ENCODE peak calls at places on chromosomes 11 and 22, in eight cellular contexts. D is endothelial cell of umbilical vein, K is right lobe of liver, A is stomach, B is right atrium auricular region, I is foreskin fibroblast, G is BJ, J is hepatocyte. M is an unnamed sample.

GRCh38 chr22:46561435-46561905 is 24.1 kb upstream of the CELSR1 start:
- DNase-seq in D (no peak), K (peak; percentile 19), A (no peak), B (no peak), I (no peak), G (no peak), J (no peak), M (no peak)

GRCh38 chr22:50463188-50463900 is 11.5 kb downstream of the SBF1 start:
- DNase-seq in D (no peak), K (no peak), A (no peak), B (no peak), I (no peak), G (no peak), J (no peak), M (no peak)

GRCh38 chr11:64619811-64620285 is 28.8 kb downstream of the SLC22A12 start:
- DNase-seq in D (peak; percentile 10), K (peak; percentile 67), A (no peak), B (no peak), I (peak; percentile 21), G (no peak), J (peak; percentile 80), M (peak; percentile 75)

GRCh38 chr22:45284705-45285305 is at the start of gene UPK3A:
- DNase-seq in D (peak; percentile 30), K (peak; percentile 85), A (peak; percentile 91), B (no peak), I (no peak), G (no peak), J (peak; percentile 87), M (no peak)

GRCh38 chr11:24196733-24197132 is 300.1 kb upstream of the LUZP2 start:
- DNase-seq in D (no peak), K (no peak), A (no peak), B (no peak), I (no peak), G (no peak), J (no peak), M (no peak)

GRCh38 chr11:76236092-76237026 is 30.1 kb upstream of the WNT11 start:
- DNase-seq in D (no peak), K (peak; percentile 62), A (peak; percentile 51), B (peak; percentile 73), I (peak; percentile 48), G (no peak), J (peak; percentile 80), M (peak; percentile 52)

GRCh38 chr22:20438066-20438677 is 547 bp upstream of the SCARF2 start:
- DNase-seq in D (no peak), K (peak; percentile 55), A (no peak), B (no peak), I (peak; percentile 38), G (no peak), J (peak; percentile 58), M (peak; percentile 30)

GRCh38 chr11:69218946-69219720 is 63.4 kb downstream of the SMIM38 start:
- DNase-seq in D (no peak), K (no peak), A (peak; percentile 11), B (no peak), I (no peak), G (no peak), J (no peak), M (no peak)

GRCh38 chr11:74141274-74141695 is 29.5 kb downstream of the C2CD3 start:
- DNase-seq in D (peak; percentile 24), K (no peak), A (peak; percentile 47), B (no peak), I (no peak), G (no peak), J (peak; percentile 5), M (peak; percentile 47)

GRCh38 chr22:50192825-50193204 is 7.1 kb downstream of the TRABD start:
- DNase-seq in D (no peak), K (no peak), A (peak; percentile 53), B (no peak), I (no peak), G (no peak), J (no peak), M (no peak)

GRCh38 chr22:20899827-20900423 is 17.3 kb upstream of the CRKL start:
- DNase-seq in D (no peak), K (no peak), A (no peak), B (no peak), I (no peak), G (no peak), J (no peak), M (no peak)

GRCh38 chr11:100151944-100152343 is 535.1 kb upstream of the ARHGAP42 start:
- DNase-seq in D (no peak), K (no peak), A (no peak), B (no peak), I (no peak), G (no peak), J (no peak), M (no peak)

GRCh38 chr11:67318239-67318555 is 14.9 kb downstream of the SSH3 start:
- DNase-seq in D (no peak), K (no peak), A (no peak), B (no peak), I (no peak), G (no peak), J (no peak), M (no peak)

GRCh38 chr22:38842512-38843200 is 1.2 kb downstream of the NPTXR start:
- DNase-seq in D (no peak), K (no peak), A (no peak), B (no peak), I (no peak), G (no peak), J (no peak), M (no peak)

GRCh38 chr11:111765320-111765983 is 737 bp downstream of the PPP2R1B start:
- DNase-seq in D (peak; percentile 37), K (no peak), A (no peak), B (no peak), I (no peak), G (no peak), J (no peak), M (no peak)

GRCh38 chr22:18023509-18024275 is 669 bp downstream of the MICAL3 start:
- DNase-seq in D (peak; percentile 69), K (peak; percentile 87), A (peak; percentile 69), B (peak; percentile 77), I (peak; percentile 86), G (peak; percentile 46), J (peak; percentile 91), M (peak; percentile 78)

GRCh38 chr11:1827931-1828330 is 6.9 kb upstream of the SYT8 start:
- DNase-seq in D (no peak), K (peak; percentile 51), A (no peak), B (no peak), I (no peak), G (no peak), J (no peak), M (no peak)

GRCh38 chr11:1825785-1826451 is 8.9 kb upstream of the SYT8 start:
- DNase-seq in D (no peak), K (peak; percentile 53), A (no peak), B (no peak), I (no peak), G (no peak), J (no peak), M (no peak)

GRCh38 chr11:1827095-1827797 is 7.5 kb upstream of the SYT8 start:
- DNase-seq in D (peak; percentile 41), K (peak; percentile 68), A (peak; percentile 90), B (no peak), I (peak; percentile 73), G (no peak), J (peak; percentile 76), M (peak; percentile 84)

GRCh38 chr11:1825039-1825740 is 9.6 kb upstream of the SYT8 start:
- DNase-seq in D (no peak), K (peak; percentile 83), A (peak; percentile 70), B (no peak), I (no peak), G (no peak), J (peak; percentile 85), M (peak; percentile 16)

GRCh38 chr11:1826552-1827094 is 8.2 kb upstream of the SYT8 start:
- DNase-seq in D (no peak), K (peak; percentile 56), A (peak; percentile 61), B (no peak), I (peak; percentile 35), G (no peak), J (no peak), M (peak; percentile 74)
- TF ChIP-seq CTCF in D (peak; percentile 17), K (no peak), A (no peak), B (no peak), I (no peak), G (peak; percentile 18), J (no peak), M (peak; percentile 21)

GRCh38 chr11:5621580-5621979 is 3.2 kb upstream of the TRIM34 start:
- DNase-seq in D (no peak), K (no peak), A (no peak), B (no peak), I (no peak), G (no peak), J (no peak), M (no peak)

GRCh38 chr11:5626191-5626590 is 1.4 kb downstream of the TRIM34 start:
- DNase-seq in D (no peak), K (no peak), A (no peak), B (no peak), I (peak; percentile 6), G (peak; percentile 27), J (no peak), M (peak; percentile 24)

GRCh38 chr11:5625281-5625680 is 480 bp downstream of the TRIM34 start:
- DNase-seq in D (no peak), K (no peak), A (no peak), B (no peak), I (no peak), G (no peak), J (no peak), M (no peak)

GRCh38 chr11:5622802-5623201 is 2.0 kb upstream of the TRIM34 start:
- DNase-seq in D (no peak), K (no peak), A (no peak), B (no peak), I (no peak), G (no peak), J (no peak), M (no peak)

GRCh38 chr11:5624489-5625278 is at the start of gene TRIM34:
- DNase-seq in D (peak; percentile 95), K (no peak), A (peak; percentile 56), B (peak; percentile 75), I (peak; percentile 23), G (no peak), J (peak; percentile 76), M (peak; percentile 69)
- H3K4me3 ChIP-seq in D (peak within 1 kb of the TSS; percentile 67), K (peak within 1 kb of the TSS; percentile 67), A (peak within 1 kb of the TSS; percentile 54), B (peak within 1 kb of the TSS; percentile 46), I (peak within 1 kb of the TSS; percentile 54), G (peak within 1 kb of the TSS; percentile 57), J (peak within 1 kb of the TSS; percentile 12), M (peak within 1 kb of the TSS; percentile 68)

GRCh38 chr11:62391642-62392425 is 27.0 kb upstream of the SCGB1A1 start:
- DNase-seq in D (no peak), K (no peak), A (no peak), B (no peak), I (no peak), G (no peak), J (no peak), M (no peak)
- TF ChIP-seq CTCF in D (no peak), K (no peak), A (no peak), B (no peak), I (no peak), G (no peak), J (no peak), M (no peak)

DNA sequence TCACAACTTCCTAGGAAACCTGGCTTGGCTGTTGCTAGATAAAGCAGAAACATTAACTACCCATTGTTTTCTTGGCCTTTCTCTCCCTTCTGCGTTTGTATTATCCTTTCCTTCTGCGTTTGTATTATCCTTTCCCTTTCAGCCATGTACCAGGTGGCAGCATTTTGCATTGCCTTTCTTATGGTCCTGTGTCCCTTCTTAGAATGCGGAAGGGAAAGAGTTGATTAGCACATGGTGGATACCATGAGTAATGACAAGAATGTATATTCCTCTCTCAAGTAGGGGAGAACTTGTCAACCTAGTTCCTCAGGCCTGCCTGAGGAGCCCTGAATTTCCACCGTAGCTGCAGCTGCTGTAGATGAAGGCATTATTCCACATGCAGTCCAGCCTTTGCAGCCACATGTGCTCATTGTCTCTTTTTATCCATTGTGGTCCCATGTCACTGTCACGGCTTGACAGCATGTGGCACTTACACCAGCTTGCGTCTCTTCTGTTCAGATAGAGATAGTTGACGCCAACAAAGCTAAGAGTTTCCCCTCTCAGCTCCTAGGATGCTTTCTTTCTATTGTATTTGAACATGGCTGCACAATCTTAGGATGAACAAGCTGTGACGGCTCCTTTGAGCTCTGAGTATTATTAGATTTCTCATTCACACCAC is 44.8 kb downstream of the SLN start:
- DNase-seq in D (no peak), K (no peak), A (no peak), B (no peak), I (no peak), G (no peak), J (no peak), M (no peak)
- H3K4me3 ChIP-seq in D (no peak overlapping the region), K (no peak overlapping the region), A (no peak overlapping the region), B (no peak overlapping the region), I (no peak overlapping the region), G (no peak overlapping the region), J (no peak overlapping the region), M (no peak overlapping the region)